ENCODE peak calls at places on chromosomes 1 and 21, in nine cellular contexts. Z is small intestine; C is A549; A is left ventricle myocardium inferior; X is HCT116; B is CD8-positive, alpha-beta memory T cell; T is transverse colon; G is fibroblast of lung; V is ascending aorta. N is an unnamed sample.
A peak's percentile ranks its signal among the peaks of the same experiment; 100 is the strongest.

GRCh38 chr1:94481473-94481933 is 60.1 kb downstream of the F3 start:
- DNase-seq in Z (peak; percentile 86), C (peak; percentile 37), A (no peak), X (peak; percentile 69), B (peak; percentile 48), T (peak; percentile 23), G (peak; percentile 76), V (peak; percentile 63), N (no peak)

GRCh38 chr21:39730418-39731107 is 14.4 kb upstream of the IGSF5 start:
- DNase-seq in Z (no peak), C (no peak), A (no peak), X (no peak), B (no peak), T (no peak), G (no peak), V (peak; percentile 25), N (no peak)

GRCh38 chr1:175808573-175808972 is 65.2 kb upstream of the TNR start:
- DNase-seq in Z (no peak), C (no peak), A (no peak), X (no peak), B (no peak), T (no peak), G (no peak), V (no peak), N (no peak)

GRCh38 chr1:231508497-231508896 is 20.0 kb upstream of the TSNAX start:
- DNase-seq in Z (no peak), C (no peak), A (no peak), X (no peak), B (no peak), T (no peak), G (peak; percentile 24), V (no peak), N (no peak)

GRCh38 chr1:9267827-9268581 is 24.7 kb upstream of the SPSB1 start:
- DNase-seq in Z (no peak), C (no peak), A (no peak), X (no peak), B (no peak), T (no peak), G (no peak), V (no peak), N (no peak)

GRCh38 chr1:51768971-51769601 is 109.4 kb downstream of the NRDC start:
- DNase-seq in Z (peak; percentile 70), C (peak; percentile 32), A (no peak), X (peak; percentile 38), B (no peak), T (peak; percentile 13), G (peak; percentile 85), V (no peak), N (no peak)

GRCh38 chr21:14589855-14590563 is 43.9 kb upstream of the SAMSN1 start:
- DNase-seq in Z (peak; percentile 26), C (no peak), A (no peak), X (no peak), B (no peak), T (no peak), G (no peak), V (no peak), N (no peak)

GRCh38 chr1:98034505-98034904 is 113.7 kb upstream of the DPYD start:
- DNase-seq in Z (no peak), C (no peak), A (no peak), X (no peak), B (no peak), T (no peak), G (no peak), V (no peak), N (no peak)

GRCh38 chr1:18069903-18070302 is 37.7 kb upstream of the IGSF21 start:
- DNase-seq in Z (no peak), C (no peak), A (no peak), X (no peak), B (no peak), T (no peak), G (no peak), V (no peak), N (no peak)

GRCh38 chr1:10779201-10779600 is 17.2 kb downstream of the CASZ1 start:
- DNase-seq in Z (peak; percentile 95), C (peak; percentile 87), A (no peak), X (peak; percentile 83), B (no peak), T (peak; percentile 86), G (no peak), V (no peak), N (no peak)

GRCh38 chr1:91776068-91776794 is 109.7 kb downstream of the TGFBR3 start:
- DNase-seq in Z (no peak), C (no peak), A (no peak), X (no peak), B (no peak), T (no peak), G (no peak), V (no peak), N (no peak)
- H3K4me1 ChIP-seq in Z (no peaks in the 10 kb centered on the region), C (peaks cover 2% of the 10 kb centered on the region), A (peaks cover 40% of the 10 kb centered on the region), X (no peaks in the 10 kb centered on the region), B (peaks cover 4% of the 10 kb centered on the region), T (no peaks in the 10 kb centered on the region), G (peaks cover 3% of the 10 kb centered on the region), V (no peaks in the 10 kb centered on the region), N (peaks cover 10% of the 10 kb centered on the region)

DNA sequence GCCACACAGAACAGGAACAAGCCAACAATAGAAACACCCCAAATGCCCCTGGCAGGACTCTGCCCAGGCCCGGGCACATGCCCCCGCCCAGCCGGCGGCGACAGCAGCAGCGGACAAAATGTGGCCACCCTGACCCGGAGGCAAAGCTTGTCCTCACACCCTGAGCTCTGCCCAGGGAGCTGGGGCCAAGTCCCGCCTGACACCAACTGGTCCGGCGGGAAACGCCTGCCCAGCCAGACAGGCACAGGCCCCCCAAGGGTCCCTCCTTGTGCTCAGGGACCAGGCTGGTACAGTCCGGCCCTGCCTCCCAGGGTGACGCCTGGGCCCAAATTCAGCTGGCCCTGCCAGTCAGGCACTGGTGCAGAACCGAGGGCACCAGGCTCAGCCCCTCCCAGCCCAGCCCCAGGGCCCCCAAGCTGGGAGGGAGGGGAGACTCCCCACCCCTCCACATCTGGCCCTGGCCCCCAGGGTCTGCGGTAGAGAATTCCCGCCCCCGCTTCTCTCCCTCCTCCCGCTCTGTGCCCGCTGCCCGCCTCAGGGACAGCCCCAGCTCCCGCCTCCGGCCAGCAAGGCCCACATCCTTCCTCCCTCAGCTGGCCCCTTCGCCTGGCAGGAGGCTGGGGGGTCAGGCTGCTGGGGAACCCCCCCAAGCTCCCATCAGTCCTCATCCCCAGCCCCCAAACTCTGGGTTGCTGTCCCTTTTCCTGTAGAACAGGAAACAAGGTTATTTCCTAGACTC is 2.0 kb downstream of the AHDC1 start:
- DNase-seq in Z (peak; percentile 33), C (no peak), A (peak; percentile 62), X (no peak), B (no peak), T (peak; percentile 53), G (no peak), V (peak; percentile 77), N (no peak)
- H3K4me1 ChIP-seq in Z (peaks cover 6% of the 10 kb centered on the region), C (peaks cover 58% of the 10 kb centered on the region), A (peaks cover 91% of the 10 kb centered on the region), X (peaks cover 38% of the 10 kb centered on the region), B (peaks cover 63% of the 10 kb centered on the region), T (peaks cover 35% of the 10 kb centered on the region), G (peaks cover 36% of the 10 kb centered on the region), V (peaks cover 38% of the 10 kb centered on the region), N (peaks cover 64% of the 10 kb centered on the region)

DNA sequence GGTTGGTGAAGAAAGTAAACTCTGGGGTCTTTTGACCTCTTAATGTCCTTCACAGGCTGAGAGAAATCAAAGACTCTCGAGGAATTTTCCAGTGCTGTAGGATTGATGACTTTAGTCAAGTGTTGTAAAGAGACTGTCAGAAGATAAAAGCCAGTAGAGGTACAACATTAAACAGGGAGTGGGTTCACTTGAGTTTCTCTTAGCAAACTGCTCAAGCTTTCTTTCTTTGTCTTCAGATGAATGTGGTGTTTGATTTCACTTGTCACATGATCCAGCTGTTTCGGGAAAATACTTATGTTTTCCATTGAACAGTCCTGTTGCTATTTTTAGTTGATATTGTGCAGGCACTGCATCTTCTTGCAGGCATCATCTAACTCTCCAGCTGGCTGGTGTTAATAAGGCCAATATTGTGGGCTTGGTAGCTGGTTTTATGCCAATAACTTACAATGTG is 45.6 kb downstream of the XCL2 start:
- DNase-seq in Z (no peak), C (no peak), A (no peak), X (no peak), B (no peak), T (no peak), G (peak; percentile 87), V (no peak), N (no peak)
- H3K4me1 ChIP-seq in Z (no peaks in the 10 kb centered on the region), C (peaks cover 49% of the 10 kb centered on the region), A (peaks cover 13% of the 10 kb centered on the region), X (no peaks in the 10 kb centered on the region), B (peaks cover 5% of the 10 kb centered on the region), T (peaks cover 19% of the 10 kb centered on the region), G (no peaks in the 10 kb centered on the region), V (no peaks in the 10 kb centered on the region), N (no peaks in the 10 kb centered on the region)

GRCh38 chr1:41391834-41392527 is 30.7 kb downstream of the FOXO6 start:
- DNase-seq in Z (no peak), C (no peak), A (no peak), X (no peak), B (no peak), T (no peak), G (no peak), V (no peak), N (no peak)
- H3K4me1 ChIP-seq in Z (no peaks in the 10 kb centered on the region), C (no peaks in the 10 kb centered on the region), A (peaks cover 45% of the 10 kb centered on the region), X (peaks cover 2% of the 10 kb centered on the region), B (no peaks in the 10 kb centered on the region), T (peaks cover 8% of the 10 kb centered on the region), G (no peaks in the 10 kb centered on the region), V (no peaks in the 10 kb centered on the region), N (peaks cover 3% of the 10 kb centered on the region)

GRCh38 chr1:160724445-160725242 is 13.0 kb upstream of the CD48 start:
- DNase-seq in Z (no peak), C (peak; percentile 8), A (no peak), X (no peak), B (no peak), T (no peak), G (no peak), V (no peak), N (no peak)

GRCh38 chr1:160726498-160727391 is 12.3 kb upstream of the SLAMF7 start:
- DNase-seq in Z (peak; percentile 84), C (peak; percentile 81), A (no peak), X (peak; percentile 75), B (peak; percentile 82), T (peak; percentile 67), G (peak; percentile 44), V (no peak), N (peak; percentile 13)

GRCh38 chr1:160723332-160723731 is 11.7 kb upstream of the CD48 start:
- DNase-seq in Z (no peak), C (no peak), A (no peak), X (no peak), B (no peak), T (no peak), G (no peak), V (no peak), N (no peak)

GRCh38 chr1:160722726-160723125 is 11.1 kb upstream of the CD48 start:
- DNase-seq in Z (peak; percentile 40), C (no peak), A (no peak), X (no peak), B (no peak), T (no peak), G (no peak), V (no peak), N (no peak)

DNA sequence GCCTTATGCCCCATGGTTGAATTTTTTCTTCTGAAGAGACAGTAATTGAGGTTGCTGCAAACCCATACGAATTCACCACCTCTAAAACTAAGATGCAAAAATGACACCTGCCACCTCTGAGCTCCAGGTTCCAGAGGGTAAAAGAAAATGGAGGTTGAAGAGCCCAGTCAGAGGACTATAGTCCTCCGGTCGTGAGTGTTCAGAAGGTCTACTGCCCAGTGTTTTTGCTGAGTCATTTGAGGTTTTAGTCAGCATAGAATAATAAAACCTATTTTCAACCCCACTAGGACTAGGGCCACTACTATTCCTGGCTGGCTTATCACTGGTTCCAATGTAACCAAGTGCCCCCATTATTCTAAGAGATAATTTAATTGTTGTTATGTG is 12.9 kb upstream of the SLAMF7 start:
- DNase-seq in Z (peak; percentile 40), C (no peak), A (no peak), X (no peak), B (no peak), T (no peak), G (no peak), V (no peak), N (no peak)
- H3K4me1 ChIP-seq in Z (no peaks in the 10 kb centered on the region), C (peaks cover 14% of the 10 kb centered on the region), A (peaks cover 8% of the 10 kb centered on the region), X (peaks cover 6% of the 10 kb centered on the region), B (peaks cover 21% of the 10 kb centered on the region), T (peaks cover 2% of the 10 kb centered on the region), G (no peaks in the 10 kb centered on the region), V (no peaks in the 10 kb centered on the region), N (peaks cover 17% of the 10 kb centered on the region)

N was measured in thoracic aorta.